ENCODE peak calls at places on chromosomes 11 and 22, in six cellular contexts. I is activated CD8-positive, alpha-beta T cell treated with anti-CD3 and anti-CD28 coated beads for 36 hours; Y is WERI-Rb-1; B is tibial nerve; O is GM23338; Z is GM10248. C is an unnamed sample.

GRCh38 chr11:102168483-102168882 is 58.2 kb downstream of the YAP1 start:
- DNase-seq in I (no peak), Y (no peak), B (no peak), O (peak), Z (no peak), C (no peak)

GRCh38 chr22:49076300-49077035 is 751.2 kb downstream of the BRD1 start:
- DNase-seq in I (no peak), Y (no peak), B (no peak), O (no peak), Z (no peak), C (no peak)

GRCh38 chr11:108278546-108278945 is 55.7 kb downstream of the ATM start:
- DNase-seq in I (no peak), Y (peak), B (no peak), O (peak), Z (no peak), C (no peak)

GRCh38 chr11:5092821-5093585 is 23.6 kb downstream of the OR52E1 start:
- DNase-seq in I (no peak), Y (no peak), B (no peak), O (no peak), Z (no peak), C (no peak)

GRCh38 chr11:76270387-76270786 is 64.1 kb upstream of the WNT11 start:
- DNase-seq in I (no peak), Y (no peak), B (peak), O (no peak), Z (no peak), C (no peak)

GRCh38 chr11:69122642-69123431 is 32.9 kb upstream of the SMIM38 start:
- DNase-seq in I (peak), Y (no peak), B (no peak), O (peak), Z (peak), C (peak)

GRCh38 chr11:2150206-2150847 is 10.7 kb downstream of the INS start:
- DNase-seq in I (no peak), Y (no peak), B (peak), O (peak), Z (no peak), C (no peak)

GRCh38 chr22:50613291-50613981 is 12.8 kb downstream of the MAPK8IP2 start:
- DNase-seq in I (no peak), Y (peak), B (no peak), O (peak), Z (no peak), C (no peak)

GRCh38 chr11:95563859-95564258 is 225.7 kb downstream of the FAM76B start:
- DNase-seq in I (no peak), Y (no peak), B (no peak), O (no peak), Z (no peak), C (no peak)

GRCh38 chr22:29663230-29663826 is 56.5 kb upstream of the CABP7 start:
- DNase-seq in I (no peak), Y (no peak), B (no peak), O (no peak), Z (no peak), C (no peak)

GRCh38 chr11:29161216-29161615 is 855.6 kb downstream of the KCNA4 start:
- DNase-seq in I (no peak), Y (no peak), B (no peak), O (no peak), Z (no peak), C (no peak)

GRCh38 chr11:134014502-134014901 is 54.4 kb upstream of the JAM3 start:
- DNase-seq in I (peak), Y (peak), B (no peak), O (peak), Z (no peak), C (no peak)

GRCh38 chr11:66020618-66021357 is 5.5 kb downstream of the CATSPER1 start:
- DNase-seq in I (peak), Y (no peak), B (no peak), O (no peak), Z (no peak), C (no peak)

GRCh38 chr22:29773233-29773632 is 6.1 kb downstream of the UQCR10 start:
- DNase-seq in I (no peak), Y (no peak), B (no peak), O (no peak), Z (no peak), C (no peak)

GRCh38 chr22:49896201-49896600 is 22.0 kb downstream of the ALG12 start:
- DNase-seq in I (no peak), Y (no peak), B (no peak), O (no peak), Z (no peak), C (no peak)

GRCh38 chr11:134439181-134439580 is 27.1 kb upstream of the B3GAT1 start:
- DNase-seq in I (no peak), Y (peak), B (no peak), O (no peak), Z (no peak), C (no peak)

GRCh38 chr22:35873426-35873825 is 155.2 kb downstream of the RBFOX2 start:
- DNase-seq in I (no peak), Y (no peak), B (no peak), O (no peak), Z (peak), C (no peak)

GRCh38 chr11:68358416-68358815 is 46.0 kb downstream of the LRP5 start:
- DNase-seq in I (no peak), Y (no peak), B (no peak), O (no peak), Z (no peak), C (no peak)

GRCh38 chr11:68446046-68446725 is 14.4 kb upstream of the PPP6R3 start:
- DNase-seq in I (no peak), Y (no peak), B (no peak), O (no peak), Z (no peak), C (no peak)

GRCh38 chr22:33917744-33918406 is 2.4 kb downstream of the LARGE1 start:
- DNase-seq in I (no peak), Y (peak), B (no peak), O (peak), Z (peak), C (peak)

GRCh38 chr22:46576556-46577351 is 39.3 kb upstream of the CELSR1 start:
- DNase-seq in I (peak), Y (no peak), B (no peak), O (peak), Z (peak), C (peak)

GRCh38 chr22:20957691-20958440 is 9.2 kb upstream of the AIFM3 start:
- DNase-seq in I (no peak), Y (peak), B (no peak), O (peak), Z (peak), C (peak)

GRCh38 chr11:68962527-68963250 is 18.1 kb downstream of the MRGPRD start:
- DNase-seq in I (peak), Y (no peak), B (no peak), O (no peak), Z (peak), C (no peak)

GRCh38 chr22:27642104-27642800 is 159.3 kb downstream of the MN1 start:
- DNase-seq in I (no peak), Y (no peak), B (no peak), O (no peak), Z (no peak), C (peak)

GRCh38 chr11:122128146-122128545 is 12.1 kb upstream of the BLID start:
- DNase-seq in I (no peak), Y (no peak), B (no peak), O (no peak), Z (no peak), C (no peak)

GRCh38 chr11:31640611-31641010 is 131.0 kb downstream of the ELP4 start:
- DNase-seq in I (no peak), Y (no peak), B (no peak), O (peak), Z (no peak), C (no peak)

GRCh38 chr11:118051611-118052461 is 25.0 kb upstream of the TMPRSS4 start:
- DNase-seq in I (peak), Y (no peak), B (no peak), O (no peak), Z (no peak), C (no peak)

DNA sequence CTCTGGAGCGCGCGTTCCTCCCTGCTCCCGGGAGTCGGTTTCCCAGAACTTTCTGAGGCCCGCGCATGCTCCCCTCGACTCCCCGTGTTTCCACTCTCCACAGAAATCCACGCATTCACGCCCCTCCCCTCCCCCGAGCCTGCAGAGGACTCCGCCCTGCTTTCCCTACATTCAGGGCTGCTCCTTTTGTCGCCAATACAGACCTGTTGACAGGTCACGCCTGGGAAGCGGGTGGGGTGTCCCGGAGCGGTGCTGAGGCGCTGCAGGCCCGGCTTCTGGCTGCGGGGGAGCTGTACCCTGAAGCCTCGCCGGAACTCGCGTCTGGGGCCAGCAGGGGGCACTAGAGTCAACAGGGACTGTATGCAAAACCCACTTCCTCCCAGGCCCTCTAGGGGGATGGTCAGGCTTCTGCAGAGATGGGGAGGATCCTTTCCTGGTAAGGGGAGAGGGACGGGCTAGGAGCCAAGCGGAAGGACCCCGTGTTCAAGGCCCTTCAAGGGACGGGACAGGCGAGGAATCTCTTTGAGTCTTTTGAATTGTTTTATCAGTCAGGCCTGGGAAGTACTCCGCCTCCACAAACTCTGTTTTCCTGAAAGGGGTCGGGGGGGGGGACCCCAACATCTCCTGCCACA is at the start of gene PRAME:
- DNase-seq in I (peak), Y (peak), B (peak), O (peak), Z (peak), C (peak)
- TF ChIP-seq CTCF in I (peak), Y (peak), B (no peak), O (peak), Z (peak), C (peak)

DNA sequence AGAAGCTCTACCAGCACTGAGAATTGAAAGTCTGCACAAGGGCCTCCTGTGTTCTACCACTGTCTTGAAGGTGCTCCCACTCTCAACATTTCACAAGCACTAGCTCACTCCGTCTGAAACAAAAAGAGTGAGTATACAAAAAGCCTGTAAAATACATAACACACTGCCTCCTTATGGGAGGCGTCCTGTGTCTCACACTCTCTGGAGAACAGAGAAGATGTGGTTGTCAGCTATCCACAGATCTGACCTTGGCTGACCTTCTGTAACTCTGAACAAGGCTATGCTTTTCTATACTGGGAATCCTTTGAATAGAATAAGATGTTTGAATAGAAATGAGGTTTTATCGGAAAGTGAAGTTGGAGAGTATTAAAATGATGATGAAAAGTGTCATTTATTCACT is 171.3 kb upstream of the TMEM45B start:
- DNase-seq in I (no peak), Y (no peak), B (no peak), O (no peak), Z (no peak), C (no peak)
- TF ChIP-seq CTCF in I (no peak), Y (no peak), B (no peak), O (no peak), Z (no peak), C (no peak)

DNA sequence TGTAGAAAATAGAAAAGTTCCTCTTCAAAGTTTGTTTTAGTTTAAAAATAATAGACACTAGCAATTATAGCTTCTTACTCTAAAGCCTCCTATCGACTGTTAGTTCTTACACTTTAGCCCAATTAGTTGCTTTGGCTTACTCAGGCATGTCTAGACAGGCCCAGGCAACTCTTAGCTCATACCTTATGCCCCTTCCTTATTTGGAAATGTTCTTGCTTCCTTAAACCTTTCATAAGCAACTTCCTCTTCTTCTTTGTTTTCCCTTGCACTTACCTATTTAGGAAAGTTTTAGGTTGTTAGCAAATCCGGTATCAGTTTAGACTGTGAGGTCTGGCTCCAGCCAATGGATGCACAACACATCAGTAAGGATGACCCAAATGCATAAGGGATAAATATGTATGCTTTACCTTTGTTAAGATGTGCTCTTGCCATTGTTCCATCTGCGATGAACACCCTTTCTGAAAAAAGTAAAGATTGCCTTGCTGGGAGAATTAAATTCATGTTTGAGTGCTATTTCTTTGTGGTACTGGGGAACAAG is 1277.5 kb upstream of the CNTN5 start:
- DNase-seq in I (no peak), Y (no peak), B (no peak), O (no peak), Z (no peak), C (no peak)
- TF ChIP-seq CTCF in I (no peak), Y (no peak), B (no peak), O (no peak), Z (no peak), C (no peak)

GRCh38 chr11:415640-416041 is 842 bp upstream of the SIGIRR start:
- DNase-seq in I (peak), Y (no peak), B (no peak), O (no peak), Z (no peak), C (no peak)
- TF ChIP-seq CTCF in I (no peak), Y (no peak), B (no peak), O (no peak), Z (no peak), C (no peak)

GRCh38 chr11:103332409-103332808 is 223.2 kb downstream of the DYNC2H1 start:
- DNase-seq in I (no peak), Y (no peak), B (no peak), O (no peak), Z (no peak), C (no peak)

GRCh38 chr11:103325686-103326069 is 216.5 kb downstream of the DYNC2H1 start:
- DNase-seq in I (peak), Y (peak), B (no peak), O (peak), Z (no peak), C (peak)

GRCh38 chr11:103326070-103326794 is 217.0 kb downstream of the DYNC2H1 start:
- DNase-seq in I (peak), Y (peak), B (peak), O (peak), Z (peak), C (peak)

GRCh38 chr11:103322861-103323260 is 213.6 kb downstream of the DYNC2H1 start:
- DNase-seq in I (no peak), Y (no peak), B (no peak), O (no peak), Z (no peak), C (no peak)

DNA sequence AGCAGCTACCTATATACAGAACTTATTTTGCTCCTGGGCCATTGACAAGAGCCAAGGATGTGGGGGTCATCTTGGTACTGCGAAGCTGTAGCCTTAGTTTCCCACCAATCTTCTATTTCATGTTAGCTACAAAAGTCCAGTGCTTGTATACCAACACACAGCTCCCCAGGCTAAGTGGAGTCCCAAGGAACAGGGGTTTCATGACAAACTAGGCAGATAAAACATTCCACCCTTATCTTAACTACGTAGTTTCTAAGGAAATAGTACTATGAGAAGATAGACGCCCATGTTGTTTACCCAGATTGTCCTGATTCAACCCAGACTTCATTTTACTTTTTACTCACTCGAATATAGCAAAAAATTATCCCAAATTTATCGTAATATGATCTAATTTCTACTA is 218.5 kb downstream of the DYNC2H1 start:
- DNase-seq in I (no peak), Y (no peak), B (no peak), O (no peak), Z (no peak), C (no peak)
- TF ChIP-seq CTCF in I (no peak), Y (no peak), B (no peak), O (no peak), Z (no peak), C (no peak)

GRCh38 chr11:132251095-132251494 is 880.7 kb downstream of the NTM start:
- DNase-seq in I (no peak), Y (no peak), B (no peak), O (no peak), Z (no peak), C (no peak)

GRCh38 chr11:132249256-132249655 is 878.8 kb downstream of the NTM start:
- DNase-seq in I (no peak), Y (no peak), B (no peak), O (no peak), Z (no peak), C (no peak)

GRCh38 chr11:132256621-132257227 is 886.3 kb downstream of the NTM start:
- DNase-seq in I (no peak), Y (no peak), B (no peak), O (no peak), Z (no peak), C (no peak)

GRCh38 chr11:132257861-132258260 is 887.4 kb downstream of the NTM start:
- DNase-seq in I (no peak), Y (no peak), B (no peak), O (no peak), Z (no peak), C (no peak)

GRCh38 chr11:132253469-132254264 is 883.3 kb downstream of the NTM start:
- DNase-seq in I (no peak), Y (no peak), B (no peak), O (no peak), Z (no peak), C (no peak)
- TF ChIP-seq CTCF in I (no peak), Y (no peak), B (no peak), O (no peak), Z (no peak), C (no peak)

GRCh38 chr22:41658869-41659268 is 29.8 kb downstream of the SNU13 start:
- DNase-seq in I (no peak), Y (no peak), B (no peak), O (no peak), Z (no peak), C (no peak)
- TF ChIP-seq CTCF in I (no peak), Y (no peak), B (no peak), O (no peak), Z (no peak), C (no peak)

GRCh38 chr22:41021655-41022454 is 70.5 kb upstream of the EP300 start:
- DNase-seq in I (peak), Y (peak), B (peak), O (peak), Z (peak), C (peak)
- TF ChIP-seq CTCF in I (no peak), Y (peak), B (peak), O (no peak), Z (peak), C (no peak)

C was measured in nephron progenitor cell.